ENCODE peak calls at places on chromosomes 6 and 20, in nine cellular contexts. X is GM23248; P is nucleus accumbens; A is retina; D is amygdala; W is DMS79 treated with DMSO at 0.1 percent for 48 hours; B is effector CD4-positive, alpha-beta T cell; C is substantia nigra; T is HTR-8/SVneo. O is an unnamed sample.

GRCh38 chr6:152296648-152297376 is 340.4 kb downstream of the SYNE1 start:
- DNase-seq in X (peak), P (no peak), A (no peak), D (no peak), W (no peak), B (no peak), C (no peak), T (no peak), O (no peak)

GRCh38 chr6:107698146-107698545 is 126.0 kb downstream of the SCML4 start:
- DNase-seq in X (peak), P (no peak), A (no peak), D (no peak), W (no peak), B (no peak), C (no peak), T (peak), O (no peak)

GRCh38 chr6:140319209-140319608 is 944.8 kb upstream of the CITED2 start:
- DNase-seq in X (peak), P (no peak), A (no peak), D (no peak), W (no peak), B (no peak), C (no peak), T (peak), O (no peak)

GRCh38 chr6:111050265-111051023 is 36.9 kb upstream of the SLC16A10 start:
- DNase-seq in X (no peak), P (no peak), A (no peak), D (no peak), W (no peak), B (no peak), C (no peak), T (no peak), O (no peak)

GRCh38 chr6:16496210-16496609 is 257.8 kb downstream of the GMPR start:
- DNase-seq in X (no peak), P (no peak), A (no peak), D (no peak), W (no peak), B (no peak), C (no peak), T (no peak), O (no peak)

GRCh38 chr20:49132995-49133451 is 55.1 kb downstream of the STAU1 start:
- DNase-seq in X (peak), P (no peak), A (peak), D (no peak), W (peak), B (peak), C (no peak), T (peak), O (no peak)

GRCh38 chr6:156762547-156762946 is 14.6 kb upstream of the ARID1B start:
- DNase-seq in X (no peak), P (no peak), A (no peak), D (no peak), W (no peak), B (no peak), C (no peak), T (no peak), O (no peak)

GRCh38 chr6:26554669-26555504 is 16.7 kb downstream of the HMGN4 start:
- DNase-seq in X (peak), P (no peak), A (peak), D (no peak), W (no peak), B (peak), C (no peak), T (no peak), O (peak)

GRCh38 chr20:24730750-24731149 is 218.3 kb upstream of the CST7 start:
- DNase-seq in X (no peak), P (no peak), A (no peak), D (no peak), W (no peak), B (no peak), C (no peak), T (no peak), O (no peak)

GRCh38 chr20:45044084-45044573 is 56.8 kb downstream of the KCNS1 start:
- DNase-seq in X (peak), P (no peak), A (peak), D (no peak), W (peak), B (peak), C (no peak), T (peak), O (peak)

GRCh38 chr6:125213936-125214335 is 60.4 kb downstream of the TPD52L1 start:
- DNase-seq in X (no peak), P (no peak), A (no peak), D (no peak), W (no peak), B (no peak), C (no peak), T (no peak), O (no peak)

GRCh38 chr6:31928672-31928939 is 1.1 kb downstream of the C2 start:
- DNase-seq in X (no peak), P (no peak), A (no peak), D (no peak), W (no peak), B (no peak), C (no peak), T (no peak), O (no peak)

GRCh38 chr6:109059148-109059547 is 35.5 kb downstream of the SESN1 start:
- DNase-seq in X (peak), P (no peak), A (no peak), D (no peak), W (no peak), B (no peak), C (no peak), T (no peak), O (no peak)

GRCh38 chr20:43238833-43239232 is 49.1 kb upstream of the PTPRT start:
- DNase-seq in X (no peak), P (no peak), A (no peak), D (no peak), W (no peak), B (no peak), C (no peak), T (no peak), O (no peak)

GRCh38 chr6:89058627-89059026 is 21.9 kb upstream of the PNRC1 start:
- DNase-seq in X (no peak), P (no peak), A (no peak), D (no peak), W (no peak), B (no peak), C (no peak), T (no peak), O (no peak)

GRCh38 chr6:149026530-149026942 is 279.7 kb downstream of the UST start:
- DNase-seq in X (peak), P (no peak), A (no peak), D (no peak), W (peak), B (no peak), C (no peak), T (peak), O (no peak)

O was measured in activated gamma-delta T cell treated with Interleukin-2 at 50 U/mL for 16 hours.